ENCODE peak calls at places on chromosomes 12 and 14, in nine cellular contexts. I, T, F, S, Y, J, L, W and P are unnamed samples.

GRCh38 chr14:100305446-100306255 is 593 bp downstream of the SLC25A29 start:
- DNase-seq in Y (no peak), S (peak; percentile 44), T (peak; percentile 72), L (no peak), F (peak; percentile 53), J (peak; percentile 59), W (no peak), I (no peak), P (peak; percentile 80)

GRCh38 chr14:68312884-68313725 is 479.8 kb downstream of the ZFP36L1 start:
- DNase-seq in F (no peak), Y (no peak), J (no peak), W (no peak), S (no peak), I (no peak), L (no peak), T (no peak), P (no peak)

GRCh38 chr14:36663404-36664321 is 2.0 kb downstream of the PAX9 start:
- DNase-seq in W (no peak), T (no peak), J (no peak), I (no peak), Y (no peak), L (no peak), F (no peak), S (no peak), P (peak; percentile 45)

GRCh38 chr12:13189254-13189653 is 7.3 kb upstream of the EMP1 start:
- DNase-seq in Y (no peak), I (no peak), L (no peak), J (no peak), F (no peak), S (no peak), T (no peak), W (no peak), P (peak; percentile 18)

GRCh38 chr12:4006743-4007142 is 133.5 kb upstream of the PARP11 start:
- DNase-seq in S (no peak), J (no peak), L (no peak), W (no peak), F (no peak), T (no peak), I (no peak), Y (no peak), P (no peak)

GRCh38 chr12:40171501-40171900 is 53.3 kb upstream of the LRRK2 start:
- DNase-seq in Y (no peak), S (no peak), J (no peak), F (no peak), W (no peak), I (no peak), L (no peak), T (no peak), P (no peak)

GRCh38 chr12:59858508-59858907 is 262.7 kb downstream of the SLC16A7 start:
- DNase-seq in F (no peak), S (peak; percentile 43), Y (no peak), L (no peak), J (no peak), T (no peak), W (no peak), I (no peak), P (no peak)

GRCh38 chr14:51394391-51394790 is 154.3 kb downstream of the TMX1 start:
- DNase-seq in S (no peak), J (no peak), W (peak; percentile 70), I (no peak), L (no peak), T (no peak), F (no peak), Y (no peak), P (no peak)

GRCh38 chr14:74459289-74459946 is 33.4 kb upstream of the SYNDIG1L start:
- DNase-seq in L (no peak), S (peak; percentile 13), J (no peak), W (peak; percentile 69), T (peak; percentile 54), I (peak; percentile 48), Y (no peak), F (peak; percentile 24), P (no peak)

GRCh38 chr14:99537399-99537798 is 56.2 kb downstream of the CCNK start:
- DNase-seq in J (no peak), L (no peak), T (no peak), W (peak; percentile 83), F (peak; percentile 47), I (peak; percentile 48), S (no peak), Y (no peak), P (peak; percentile 53)

GRCh38 chr12:53055471-53056266 is 5.8 kb downstream of the TNS2 start:
- DNase-seq in F (no peak), T (no peak), W (no peak), J (no peak), Y (peak; percentile 11), S (no peak), I (no peak), L (no peak), P (peak; percentile 25)

GRCh38 chr12:49294086-49294803 is 702 bp upstream of the PRPH start:
- DNase-seq in S (no peak), I (no peak), T (peak; percentile 61), Y (no peak), F (no peak), L (no peak), W (no peak), J (no peak), P (no peak)

GRCh38 chr14:56081139-56081538 is 37.1 kb upstream of the PELI2 start:
- DNase-seq in I (no peak), S (no peak), F (no peak), W (peak; percentile 11), L (no peak), J (no peak), Y (no peak), T (no peak), P (no peak)

GRCh38 chr12:75825686-75826085 is 205.9 kb downstream of the PHLDA1 start:
- DNase-seq in T (no peak), J (no peak), F (no peak), W (peak; percentile 86), S (no peak), I (no peak), L (no peak), Y (no peak), P (no peak)
- H3K4me3 ChIP-seq in T (no peak overlapping the region), J (no peak overlapping the region), F (no peak overlapping the region), W (no peak overlapping the region), S (no peak overlapping the region), I (no peak overlapping the region), L (no peak overlapping the region), Y (no peak overlapping the region), P (no peak overlapping the region)

GRCh38 chr12:127247937-127248336 is 1019.0 kb upstream of the TMEM132C start:
- DNase-seq in F (no peak), L (no peak), Y (no peak), J (no peak), W (no peak), I (no peak), T (no peak), S (no peak), P (no peak)

GRCh38 chr12:127241056-127241830 is 1025.7 kb upstream of the TMEM132C start:
- DNase-seq in S (no peak), I (no peak), W (no peak), L (no peak), F (no peak), T (no peak), J (no peak), Y (peak; percentile 19), P (no peak)

GRCh38 chr12:127240249-127240929 is 1026.6 kb upstream of the TMEM132C start:
- DNase-seq in W (no peak), F (no peak), T (no peak), L (no peak), S (no peak), I (no peak), J (no peak), Y (no peak), P (no peak)

GRCh38 chr12:127245437-127245836 is 1021.5 kb upstream of the TMEM132C start:
- DNase-seq in W (peak; percentile 59), F (no peak), T (no peak), Y (no peak), S (no peak), I (no peak), L (no peak), J (no peak), P (no peak)

DNA sequence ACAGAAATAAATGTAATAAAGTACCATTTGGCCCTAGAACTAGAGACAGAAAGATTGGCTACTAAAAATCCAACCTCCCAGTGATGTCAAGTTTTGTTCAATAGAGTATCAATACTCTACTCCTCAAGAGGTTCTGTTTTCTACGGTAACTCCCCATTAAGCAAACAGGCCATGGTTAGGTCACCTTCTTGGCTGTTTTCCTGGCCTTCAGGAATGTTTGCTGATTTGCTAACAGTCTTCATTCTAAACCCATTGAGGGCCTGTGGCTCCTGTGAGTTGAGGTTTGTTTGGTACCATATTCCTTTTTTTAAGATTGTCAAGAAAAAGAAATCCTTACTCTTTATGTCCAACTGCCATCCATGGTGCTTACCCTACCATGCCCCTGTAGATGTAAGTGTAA is 1022.0 kb upstream of the TMEM132C start:
- DNase-seq in J (no peak), I (no peak), L (no peak), S (no peak), W (peak; percentile 17), T (no peak), Y (no peak), F (no peak), P (no peak)
- H3K9me3 ChIP-seq in J (no peaks in the 10 kb centered on the region), I (no peaks in the 10 kb centered on the region), L (no peaks in the 10 kb centered on the region), S (no peaks in the 10 kb centered on the region), W (peaks cover 2% of the 10 kb centered on the region), T (no peaks in the 10 kb centered on the region), Y (no peaks in the 10 kb centered on the region), F (no peaks in the 10 kb centered on the region), P (no peaks in the 10 kb centered on the region)

GRCh38 chr14:61516125-61516740 is 179.1 kb upstream of the HIF1A start:
- DNase-seq in S (no peak), F (no peak), T (no peak), I (no peak), J (no peak), Y (no peak), W (no peak), L (no peak), P (no peak)
- H3K4me1 ChIP-seq in S (peaks cover 20% of the 10 kb centered on the region), F (peaks cover 94% of the 10 kb centered on the region), T (peaks cover 59% of the 10 kb centered on the region), I (peaks cover 75% of the 10 kb centered on the region), J (peaks cover 51% of the 10 kb centered on the region), Y (peaks cover 12% of the 10 kb centered on the region), W (peaks cover 22% of the 10 kb centered on the region), L (peaks cover 75% of the 10 kb centered on the region), P (peaks cover 16% of the 10 kb centered on the region)

GRCh38 chr12:6201199-6201608 is 1.0 kb downstream of the CD9 start:
- DNase-seq in J (no peak), I (peak; percentile 67), Y (no peak), S (peak; percentile 84), W (no peak), L (no peak), T (peak; percentile 59), F (no peak), P (peak; percentile 66)
- H3K4me3 ChIP-seq in J (peak overlapping the region; percentile 43), I (peak overlapping the region; percentile 65), Y (peak overlapping the region; percentile 98), S (peak overlapping the region; percentile 95), W (peak overlapping the region; percentile 83), L (peak overlapping the region; percentile 100), T (peak overlapping the region; percentile 79), F (peak overlapping the region; percentile 78), P (peak overlapping the region; percentile 79)

GRCh38 chr14:84390010-84390409 is 1139.9 kb upstream of the FLRT2 start:
- DNase-seq in Y (no peak), F (no peak), W (peak; percentile 8), I (no peak), J (no peak), T (no peak), S (no peak), L (no peak), P (no peak)
- H3K9me3 ChIP-seq in Y (no peaks in the 10 kb centered on the region), F (peaks cover 13% of the 10 kb centered on the region), W (no peaks in the 10 kb centered on the region), I (no peaks in the 10 kb centered on the region), J (no peaks in the 10 kb centered on the region), T (no peaks in the 10 kb centered on the region), S (peaks cover 38% of the 10 kb centered on the region), L (no peaks in the 10 kb centered on the region), P (no peaks in the 10 kb centered on the region)